ENCODE peak calls at places on chromosomes 1 and 21, in ten cellular contexts. One of them, this sample, is unnamed.

GRCh38 chr21:43693981-43694380 is 24.9 kb upstream of the PDXK start:
- DNase-seq in mucosa of descending colon: no peak
- DNase-seq in body of pancreas: no peak
- DNase-seq in activated T-cell treated with anti-CD3 and anti-CD28 coated beads, Interleukin-2, amount 50 U/mL, for 72 hours: no peak
- DNase-seq in EH: no peak
- DNase-seq in NCI-H748 treated with DMSO at 0.1 percent for 48 hours: no peak
- DNase-seq in CD8-positive, alpha-beta memory T cell: no peak
- DNase-seq in HT-29: no peak
- DNase-seq in esophagus squamous epithelium: no peak
- DNase-seq in SK-N-SH: no peak
- DNase-seq in this sample: no peak

GRCh38 chr1:236394905-236395779 is 1.1 kb downstream of the EDARADD start:
- DNase-seq in mucosa of descending colon: no peak
- DNase-seq in body of pancreas: peak; percentile 34
- DNase-seq in activated T-cell treated with anti-CD3 and anti-CD28 coated beads, Interleukin-2, amount 50 U/mL, for 72 hours: peak; percentile 61
- DNase-seq in EH: peak; percentile 59
- DNase-seq in NCI-H748 treated with DMSO at 0.1 percent for 48 hours: no peak
- DNase-seq in CD8-positive, alpha-beta memory T cell: peak; percentile 81
- DNase-seq in HT-29: no peak
- DNase-seq in esophagus squamous epithelium: no peak
- DNase-seq in SK-N-SH: peak; percentile 78
- DNase-seq in this sample: no peak

GRCh38 chr1:205690122-205690756 is 9.9 kb upstream of the SLC45A3 start:
- DNase-seq in mucosa of descending colon: no peak
- DNase-seq in body of pancreas: no peak
- DNase-seq in activated T-cell treated with anti-CD3 and anti-CD28 coated beads, Interleukin-2, amount 50 U/mL, for 72 hours: no peak
- DNase-seq in EH: peak; percentile 24
- DNase-seq in NCI-H748 treated with DMSO at 0.1 percent for 48 hours: no peak
- DNase-seq in CD8-positive, alpha-beta memory T cell: no peak
- DNase-seq in HT-29: no peak
- DNase-seq in esophagus squamous epithelium: no peak
- DNase-seq in SK-N-SH: no peak
- DNase-seq in this sample: no peak

GRCh38 chr1:116679091-116679827 is 11.7 kb upstream of the IGSF3 start:
- DNase-seq in mucosa of descending colon: no peak
- DNase-seq in body of pancreas: no peak
- DNase-seq in activated T-cell treated with anti-CD3 and anti-CD28 coated beads, Interleukin-2, amount 50 U/mL, for 72 hours: no peak
- DNase-seq in EH: no peak
- DNase-seq in NCI-H748 treated with DMSO at 0.1 percent for 48 hours: no peak
- DNase-seq in CD8-positive, alpha-beta memory T cell: no peak
- DNase-seq in HT-29: no peak
- DNase-seq in esophagus squamous epithelium: no peak
- DNase-seq in SK-N-SH: peak; percentile 61
- DNase-seq in this sample: no peak

GRCh38 chr1:205069371-205070125 is 14.7 kb downstream of the TMEM81 start:
- DNase-seq in mucosa of descending colon: no peak
- DNase-seq in body of pancreas: no peak
- DNase-seq in activated T-cell treated with anti-CD3 and anti-CD28 coated beads, Interleukin-2, amount 50 U/mL, for 72 hours: no peak
- DNase-seq in EH: no peak
- DNase-seq in NCI-H748 treated with DMSO at 0.1 percent for 48 hours: no peak
- DNase-seq in CD8-positive, alpha-beta memory T cell: no peak
- DNase-seq in HT-29: no peak
- DNase-seq in esophagus squamous epithelium: no peak
- DNase-seq in SK-N-SH: peak; percentile 9
- DNase-seq in this sample: no peak

GRCh38 chr1:211589782-211590721 is 11.1 kb upstream of the SLC30A1 start:
- DNase-seq in mucosa of descending colon: peak; percentile 62
- DNase-seq in body of pancreas: peak; percentile 78
- DNase-seq in activated T-cell treated with anti-CD3 and anti-CD28 coated beads, Interleukin-2, amount 50 U/mL, for 72 hours: no peak
- DNase-seq in EH: peak; percentile 61
- DNase-seq in NCI-H748 treated with DMSO at 0.1 percent for 48 hours: no peak
- DNase-seq in CD8-positive, alpha-beta memory T cell: no peak
- DNase-seq in HT-29: no peak
- DNase-seq in esophagus squamous epithelium: no peak
- DNase-seq in SK-N-SH: no peak
- DNase-seq in this sample: no peak

GRCh38 chr1:163771637-163772036 is 449.9 kb downstream of the NUF2 start:
- DNase-seq in mucosa of descending colon: no peak
- DNase-seq in body of pancreas: no peak
- DNase-seq in activated T-cell treated with anti-CD3 and anti-CD28 coated beads, Interleukin-2, amount 50 U/mL, for 72 hours: no peak
- DNase-seq in EH: no peak
- DNase-seq in NCI-H748 treated with DMSO at 0.1 percent for 48 hours: no peak
- DNase-seq in CD8-positive, alpha-beta memory T cell: no peak
- DNase-seq in HT-29: no peak
- DNase-seq in esophagus squamous epithelium: no peak
- DNase-seq in SK-N-SH: no peak
- DNase-seq in this sample: no peak

GRCh38 chr1:26281971-26282693 is 2.2 kb downstream of the SH3BGRL3 start:
- DNase-seq in mucosa of descending colon: no peak
- DNase-seq in body of pancreas: no peak
- DNase-seq in activated T-cell treated with anti-CD3 and anti-CD28 coated beads, Interleukin-2, amount 50 U/mL, for 72 hours: no peak
- DNase-seq in EH: peak; percentile 46
- DNase-seq in NCI-H748 treated with DMSO at 0.1 percent for 48 hours: no peak
- DNase-seq in CD8-positive, alpha-beta memory T cell: no peak
- DNase-seq in HT-29: peak; percentile 32
- DNase-seq in esophagus squamous epithelium: no peak
- DNase-seq in SK-N-SH: no peak
- DNase-seq in this sample: no peak

GRCh38 chr1:67793562-67793961 is 39.7 kb downstream of the GNG12 start:
- DNase-seq in mucosa of descending colon: no peak
- DNase-seq in body of pancreas: no peak
- DNase-seq in activated T-cell treated with anti-CD3 and anti-CD28 coated beads, Interleukin-2, amount 50 U/mL, for 72 hours: no peak
- DNase-seq in EH: peak; percentile 95
- DNase-seq in NCI-H748 treated with DMSO at 0.1 percent for 48 hours: no peak
- DNase-seq in CD8-positive, alpha-beta memory T cell: no peak
- DNase-seq in HT-29: no peak
- DNase-seq in esophagus squamous epithelium: no peak
- DNase-seq in SK-N-SH: no peak
- DNase-seq in this sample: no peak

GRCh38 chr1:200033511-200034261 is 6.2 kb downstream of the NR5A2 start:
- DNase-seq in mucosa of descending colon: peak; percentile 83
- DNase-seq in body of pancreas: peak; percentile 72
- DNase-seq in activated T-cell treated with anti-CD3 and anti-CD28 coated beads, Interleukin-2, amount 50 U/mL, for 72 hours: no peak
- DNase-seq in EH: no peak
- DNase-seq in NCI-H748 treated with DMSO at 0.1 percent for 48 hours: no peak
- DNase-seq in CD8-positive, alpha-beta memory T cell: no peak
- DNase-seq in HT-29: no peak
- DNase-seq in esophagus squamous epithelium: no peak
- DNase-seq in SK-N-SH: no peak
- DNase-seq in this sample: no peak

GRCh38 chr1:222579316-222579715 is 10.4 kb downstream of the TAF1A start:
- DNase-seq in mucosa of descending colon: no peak
- DNase-seq in body of pancreas: no peak
- DNase-seq in activated T-cell treated with anti-CD3 and anti-CD28 coated beads, Interleukin-2, amount 50 U/mL, for 72 hours: no peak
- DNase-seq in EH: no peak
- DNase-seq in NCI-H748 treated with DMSO at 0.1 percent for 48 hours: no peak
- DNase-seq in CD8-positive, alpha-beta memory T cell: no peak
- DNase-seq in HT-29: no peak
- DNase-seq in esophagus squamous epithelium: no peak
- DNase-seq in SK-N-SH: no peak
- DNase-seq in this sample: no peak

GRCh38 chr1:3076388-3076740 is 7.4 kb downstream of the PRDM16 start:
- DNase-seq in mucosa of descending colon: no peak
- DNase-seq in body of pancreas: no peak
- DNase-seq in activated T-cell treated with anti-CD3 and anti-CD28 coated beads, Interleukin-2, amount 50 U/mL, for 72 hours: no peak
- DNase-seq in EH: no peak
- DNase-seq in NCI-H748 treated with DMSO at 0.1 percent for 48 hours: no peak
- DNase-seq in CD8-positive, alpha-beta memory T cell: no peak
- DNase-seq in HT-29: no peak
- DNase-seq in esophagus squamous epithelium: no peak
- DNase-seq in SK-N-SH: no peak
- DNase-seq in this sample: no peak

GRCh38 chr1:184060316-184060715 is 8.8 kb downstream of the TSEN15 start:
- DNase-seq in mucosa of descending colon: no peak
- DNase-seq in body of pancreas: no peak
- DNase-seq in activated T-cell treated with anti-CD3 and anti-CD28 coated beads, Interleukin-2, amount 50 U/mL, for 72 hours: no peak
- DNase-seq in EH: peak; percentile 80
- DNase-seq in NCI-H748 treated with DMSO at 0.1 percent for 48 hours: no peak
- DNase-seq in CD8-positive, alpha-beta memory T cell: no peak
- DNase-seq in HT-29: no peak
- DNase-seq in esophagus squamous epithelium: no peak
- DNase-seq in SK-N-SH: no peak
- DNase-seq in this sample: no peak

This sample was measured in stimulated activated CD4-positive, alpha-beta T cell treated with anti-CD3 and anti-CD28 coated beads, Interleukin-1b, Interleukin-23, amount 100 ng/mL, for 24 hours.